ENCODE peak calls at places on chromosomes 11 and 22, in nine cellular contexts. H, U, E, N, B, C, Z, R and F are unnamed samples.

GRCh38 chr22:38075105-38075825 is 8.7 kb downstream of the SLC16A8 start:
- DNase-seq in H (no peak), U (no peak), E (no peak), N (no peak), B (no peak), C (no peak), Z (no peak), R (no peak), F (no peak)

GRCh38 chr11:69212121-69213110 is 56.7 kb downstream of the SMIM38 start:
- DNase-seq in H (no peak), U (no peak), E (no peak), N (no peak), B (no peak), C (no peak), Z (no peak), R (no peak), F (no peak)

GRCh38 chr11:101011881-101012280 is 117.7 kb downstream of the PGR start:
- DNase-seq in H (no peak), U (no peak), E (no peak), N (no peak), B (no peak), C (no peak), Z (no peak), R (no peak), F (no peak)

GRCh38 chr11:36753960-36754359 is 155.9 kb upstream of the RAG2 start:
- DNase-seq in H (no peak), U (no peak), E (no peak), N (no peak), B (no peak), C (no peak), Z (no peak), R (no peak), F (no peak)

GRCh38 chr11:14567064-14567651 is 47.0 kb upstream of the PSMA1 start:
- DNase-seq in H (no peak), U (no peak), E (no peak), N (no peak), B (no peak), C (no peak), Z (no peak), R (no peak), F (no peak)

GRCh38 chr22:45535400-45535799 is 32.7 kb downstream of the FBLN1 start:
- DNase-seq in H (no peak), U (no peak), E (no peak), N (no peak), B (no peak), C (no peak), Z (no peak), R (no peak), F (no peak)

GRCh38 chr22:21952586-21953571 is at the start of gene PPM1F:
- DNase-seq in H (peak), U (peak), E (peak), N (peak), B (no peak), C (peak), Z (peak), R (peak), F (peak)

GRCh38 chr11:125300791-125301218 is 136.3 kb downstream of the PKNOX2 start:
- DNase-seq in H (peak), U (no peak), E (peak), N (no peak), B (peak), C (no peak), Z (peak), R (no peak), F (no peak)

GRCh38 chr11:2797181-2797711 is 88.3 kb downstream of the CDKN1C start:
- DNase-seq in H (no peak), U (no peak), E (no peak), N (no peak), B (no peak), C (no peak), Z (no peak), R (no peak), F (no peak)

GRCh38 chr11:119352857-119353260 is 6.4 kb upstream of the MFRP start:
- DNase-seq in H (no peak), U (peak), E (peak), N (no peak), B (no peak), C (peak), Z (peak), R (no peak), F (no peak)

GRCh38 chr22:17172172-17172833 is 13.2 kb upstream of the HDHD5 start:
- DNase-seq in H (no peak), U (no peak), E (no peak), N (no peak), B (no peak), C (no peak), Z (no peak), R (no peak), F (peak)

GRCh38 chr22:39148727-39149535 is 3.5 kb downstream of the CBX7 start:
- DNase-seq in H (no peak), U (no peak), E (no peak), N (no peak), B (no peak), C (no peak), Z (peak), R (peak), F (no peak)

GRCh38 chr11:12617632-12618031 is 56.6 kb upstream of the TEAD1 start:
- DNase-seq in H (no peak), U (no peak), E (no peak), N (no peak), B (no peak), C (no peak), Z (no peak), R (no peak), F (no peak)

GRCh38 chr11:34403431-34403830 is 35.3 kb upstream of the CAT start:
- DNase-seq in H (no peak), U (no peak), E (no peak), N (no peak), B (no peak), C (no peak), Z (no peak), R (no peak), F (no peak)

GRCh38 chr11:131544591-131544990 is 174.2 kb downstream of the NTM start:
- DNase-seq in H (no peak), U (no peak), E (peak), N (no peak), B (no peak), C (no peak), Z (no peak), R (no peak), F (no peak)

GRCh38 chr11:59755701-59756495 is 722 bp downstream of the STX3 start:
- DNase-seq in H (peak), U (peak), E (peak), N (no peak), B (peak), C (no peak), Z (peak), R (peak), F (peak)

GRCh38 chr22:42914511-42915076 is 57.5 kb upstream of the ARFGAP3 start:
- DNase-seq in H (no peak), U (no peak), E (no peak), N (no peak), B (no peak), C (no peak), Z (no peak), R (no peak), F (no peak)

GRCh38 chr22:41966607-41967240 is 2.5 kb upstream of the SEPTIN3 start:
- DNase-seq in H (peak), U (peak), E (peak), N (peak), B (peak), C (no peak), Z (peak), R (no peak), F (no peak)

GRCh38 chr22:47154621-47155081 is 392.2 kb downstream of the TBC1D22A start:
- DNase-seq in H (peak), U (peak), E (peak), N (no peak), B (peak), C (no peak), Z (no peak), R (no peak), F (no peak)

GRCh38 chr11:607971-608659 is 7.6 kb downstream of the IRF7 start:
- DNase-seq in H (no peak), U (no peak), E (no peak), N (no peak), B (no peak), C (no peak), Z (no peak), R (no peak), F (no peak)

GRCh38 chr11:72583177-72583553 is 91.1 kb downstream of the PDE2A start:
- DNase-seq in H (no peak), U (no peak), E (no peak), N (no peak), B (no peak), C (no peak), Z (no peak), R (no peak), F (no peak)

GRCh38 chr11:18308242-18308641 is 13.7 kb downstream of the HPS5 start:
- DNase-seq in H (no peak), U (no peak), E (no peak), N (no peak), B (no peak), C (no peak), Z (no peak), R (no peak), F (no peak)

GRCh38 chr22:45318558-45319318 is 9.0 kb downstream of the FAM118A start:
- DNase-seq in H (no peak), U (no peak), E (no peak), N (peak), B (no peak), C (no peak), Z (peak), R (no peak), F (no peak)

GRCh38 chr11:75476716-75477613 is 44.0 kb upstream of the KLHL35 start:
- DNase-seq in H (no peak), U (no peak), E (no peak), N (no peak), B (no peak), C (peak), Z (no peak), R (no peak), F (no peak)

GRCh38 chr11:75013051-75013450 is 24.3 kb downstream of the NEU3 start:
- DNase-seq in H (no peak), U (no peak), E (peak), N (no peak), B (no peak), C (no peak), Z (peak), R (no peak), F (no peak)

GRCh38 chr22:24451162-24451561 is 23.8 kb downstream of the ADORA2A start:
- DNase-seq in H (no peak), U (no peak), E (no peak), N (no peak), B (no peak), C (no peak), Z (no peak), R (no peak), F (no peak)

GRCh38 chr11:127017482-127017881 is 16.9 kb upstream of the KIRREL3 start:
- DNase-seq in H (peak), U (peak), E (peak), N (no peak), B (no peak), C (no peak), Z (peak), R (no peak), F (no peak)

GRCh38 chr22:46758867-46759290 is 3.6 kb upstream of the TBC1D22A start:
- DNase-seq in H (peak), U (peak), E (peak), N (peak), B (no peak), C (no peak), Z (peak), R (no peak), F (peak)

GRCh38 chr11:43852057-43852636 is 28.5 kb upstream of the ALKBH3 start:
- DNase-seq in H (peak), U (peak), E (peak), N (peak), B (peak), C (peak), Z (peak), R (peak), F (peak)

GRCh38 chr11:70076461-70076931 is 1.6 kb upstream of the ANO1 start:
- DNase-seq in H (no peak), U (no peak), E (no peak), N (no peak), B (no peak), C (no peak), Z (peak), R (no peak), F (no peak)

GRCh38 chr11:3849297-3849874 is 6.1 kb upstream of the STIM1 start:
- DNase-seq in H (peak), U (peak), E (peak), N (peak), B (no peak), C (no peak), Z (peak), R (no peak), F (no peak)

GRCh38 chr11:131841028-131841427 is 470.6 kb downstream of the NTM start:
- DNase-seq in H (no peak), U (no peak), E (no peak), N (no peak), B (no peak), C (no peak), Z (no peak), R (no peak), F (no peak)